ENCODE peak calls at places on chromosomes 5 and 9, in nine cellular contexts. P, A, V, B, F, K, S, L and Q are unnamed samples.

GRCh38 chr9:93680445-93681315 is 104.3 kb downstream of the PHF2 start:
- DNase-seq in P (peak), A (no peak), V (no peak), B (no peak), F (no peak), K (peak), S (peak), L (peak), Q (peak)

GRCh38 chr5:170283296-170283695 is 14.3 kb downstream of the LCP2 start:
- DNase-seq in P (no peak), A (no peak), V (no peak), B (no peak), F (no peak), K (no peak), S (no peak), L (no peak), Q (no peak)

GRCh38 chr9:134358968-134359319 is 32.7 kb downstream of the RXRA start:
- DNase-seq in P (no peak), A (no peak), V (no peak), B (no peak), F (no peak), K (no peak), S (no peak), L (no peak), Q (no peak)

GRCh38 chr5:59542841-59543825 is 350.4 kb downstream of the PDE4D start:
- DNase-seq in P (no peak), A (peak), V (no peak), B (no peak), F (peak), K (no peak), S (peak), L (peak), Q (no peak)

GRCh38 chr5:34436761-34437501 is 219.2 kb upstream of the RAI14 start:
- DNase-seq in P (no peak), A (no peak), V (no peak), B (peak), F (no peak), K (no peak), S (no peak), L (no peak), Q (no peak)

GRCh38 chr5:141039517-141039916 is 11.7 kb upstream of the PCDHB1 start:
- DNase-seq in P (no peak), A (no peak), V (no peak), B (no peak), F (peak), K (no peak), S (no peak), L (no peak), Q (no peak)

GRCh38 chr9:93636667-93637066 is 60.3 kb downstream of the PHF2 start:
- DNase-seq in P (no peak), A (no peak), V (no peak), B (no peak), F (no peak), K (no peak), S (no peak), L (peak), Q (no peak)

GRCh38 chr9:72497476-72498065 is 23.8 kb upstream of the TMC1 start:
- DNase-seq in P (peak), A (no peak), V (no peak), B (no peak), F (no peak), K (no peak), S (no peak), L (no peak), Q (no peak)

GRCh38 chr5:148224131-148224742 is 14.1 kb upstream of the MARCOL start:
- DNase-seq in P (no peak), A (no peak), V (no peak), B (no peak), F (no peak), K (no peak), S (no peak), L (no peak), Q (no peak)

GRCh38 chr5:119943148-119943547 is 313.8 kb downstream of the FAM170A start:
- DNase-seq in P (no peak), A (peak), V (no peak), B (no peak), F (no peak), K (no peak), S (no peak), L (no peak), Q (no peak)

GRCh38 chr5:171872666-171873065 is 87.0 kb downstream of the SMIM23 start:
- DNase-seq in P (no peak), A (no peak), V (no peak), B (no peak), F (no peak), K (no peak), S (no peak), L (no peak), Q (no peak)

GRCh38 chr9:13580760-13581159 is 301.3 kb upstream of the MPDZ start:
- DNase-seq in P (no peak), A (no peak), V (no peak), B (no peak), F (no peak), K (no peak), S (no peak), L (no peak), Q (no peak)

GRCh38 chr5:308672-309271 is 12.7 kb upstream of the AHRR start:
- DNase-seq in P (no peak), A (peak), V (no peak), B (no peak), F (no peak), K (no peak), S (peak), L (no peak), Q (no peak)
- TF ChIP-seq CTCF in P (no peak), A (peak), V (no peak), B (no peak), F (no peak), K (peak), S (peak), L (peak), Q (peak)

DNA sequence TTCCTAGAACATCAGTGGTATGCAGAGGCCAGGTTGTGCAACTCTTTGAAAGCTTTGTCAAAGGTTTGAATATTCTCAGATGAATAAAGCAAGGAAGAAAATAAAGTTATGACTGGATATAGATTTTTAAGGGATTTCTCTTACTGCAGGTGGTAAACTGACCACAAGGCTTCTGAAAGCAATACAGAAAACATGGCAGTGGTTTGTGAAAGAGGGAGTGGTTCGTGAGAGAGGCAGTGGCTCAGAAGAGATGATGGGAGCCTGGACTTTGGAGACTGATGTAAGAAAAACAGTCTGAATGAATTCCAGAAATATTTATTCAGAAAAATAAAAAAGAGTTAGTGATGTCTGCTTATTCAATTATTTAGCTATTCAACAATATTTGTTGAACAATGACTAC is 380.4 kb upstream of the CTNND2 start:
- DNase-seq in P (no peak), A (no peak), V (no peak), B (no peak), F (no peak), K (no peak), S (no peak), L (no peak), Q (no peak)
- TF ChIP-seq CTCF in P (no peak), A (no peak), V (no peak), B (no peak), F (no peak), K (no peak), S (no peak), L (no peak), Q (no peak)

GRCh38 chr5:167049043-167049663 is 1242.3 kb upstream of the WWC1 start:
- DNase-seq in P (peak), A (peak), V (no peak), B (no peak), F (peak), K (peak), S (no peak), L (peak), Q (peak)
- TF ChIP-seq CTCF in P (peak), A (no peak), V (peak), B (peak), F (peak), K (peak), S (peak), L (peak), Q (peak)

DNA sequence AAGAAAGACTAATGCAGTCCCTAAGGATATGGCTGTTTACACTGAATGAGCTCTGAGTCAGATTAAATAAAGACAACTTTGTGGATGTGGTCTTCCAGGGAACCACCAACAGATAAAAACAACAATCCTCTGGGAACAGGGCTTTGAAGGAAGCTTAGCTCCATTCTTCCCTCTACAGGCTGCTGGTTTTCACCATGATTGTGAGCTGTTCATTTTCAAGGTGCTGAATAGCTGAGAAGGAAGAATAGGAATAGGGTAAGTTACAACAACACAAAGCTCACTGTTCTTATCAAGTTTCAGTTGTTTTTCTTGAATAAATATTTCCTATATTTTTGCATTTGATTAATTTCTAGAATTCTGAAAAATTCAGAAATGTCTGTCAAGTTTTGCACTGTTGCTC is 25.9 kb upstream of the PTAR1 start:
- DNase-seq in P (no peak), A (peak), V (no peak), B (no peak), F (no peak), K (no peak), S (no peak), L (no peak), Q (no peak)
- TF ChIP-seq CTCF in P (no peak), A (peak), V (no peak), B (no peak), F (no peak), K (no peak), S (peak), L (no peak), Q (no peak)

GRCh38 chr5:168227973-168228615 is 63.4 kb upstream of the WWC1 start:
- DNase-seq in P (no peak), A (peak), V (no peak), B (no peak), F (no peak), K (no peak), S (no peak), L (no peak), Q (no peak)
- TF ChIP-seq CTCF in P (no peak), A (no peak), V (no peak), B (no peak), F (no peak), K (no peak), S (no peak), L (no peak), Q (no peak)

GRCh38 chr9:136629879-136630661 is 32.6 kb upstream of the EGFL7 start:
- DNase-seq in P (peak), A (peak), V (peak), B (peak), F (peak), K (peak), S (peak), L (peak), Q (peak)
- TF ChIP-seq CTCF in P (peak), A (peak), V (peak), B (peak), F (peak), K (peak), S (peak), L (peak), Q (peak)

GRCh38 chr9:89919171-89919681 is 314.4 kb downstream of the GADD45G start:
- DNase-seq in P (peak), A (peak), V (no peak), B (peak), F (peak), K (no peak), S (no peak), L (peak), Q (peak)
- TF ChIP-seq CTCF in P (peak), A (no peak), V (peak), B (peak), F (peak), K (no peak), S (peak), L (no peak), Q (peak)

DNA sequence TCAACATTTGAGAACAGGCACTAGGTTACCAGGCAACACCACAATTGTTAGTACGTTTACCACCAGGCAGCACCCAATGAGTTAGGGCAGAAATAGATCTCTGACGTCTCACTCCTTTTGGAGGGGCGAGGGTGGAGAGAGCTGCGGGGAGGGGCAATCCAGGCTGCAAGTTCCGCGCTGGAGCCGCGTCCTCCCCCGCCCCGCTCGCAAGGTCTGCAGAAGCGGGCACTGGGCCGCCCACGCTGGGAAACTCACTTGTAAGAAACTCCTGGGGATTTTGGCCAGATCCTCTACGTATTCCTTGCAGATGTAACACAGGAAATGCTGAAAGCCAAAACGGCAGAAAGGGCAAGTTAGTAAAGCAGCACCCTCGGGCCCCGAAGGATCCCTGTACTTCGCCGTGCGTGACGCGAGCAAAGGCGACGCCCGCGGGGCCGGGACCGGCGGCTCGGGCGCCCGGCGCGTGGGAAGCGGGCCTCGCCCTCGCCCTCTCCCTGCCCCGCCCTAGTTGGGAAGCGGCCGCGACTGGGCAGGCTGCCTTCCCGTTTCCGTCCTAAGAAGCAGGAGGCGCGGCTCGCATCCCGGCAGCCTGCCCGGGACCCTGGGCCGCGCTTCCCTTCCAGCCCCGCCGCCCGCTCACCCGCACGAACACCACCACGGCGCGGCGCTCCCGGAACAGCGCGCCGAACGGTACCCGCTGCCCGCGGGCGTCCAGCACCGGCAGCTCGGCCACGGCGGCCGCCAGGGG is 493 bp downstream of the PRXL2C start:
- DNase-seq in P (peak), A (peak), V (peak), B (peak), F (peak), K (peak), S (peak), L (peak), Q (peak)
- TF ChIP-seq CTCF in P (peak), A (no peak), V (no peak), B (no peak), F (peak), K (peak), S (no peak), L (no peak), Q (no peak)

GRCh38 chr5:135549413-135549812 is 13.6 kb upstream of the NEUROG1 start:
- DNase-seq in P (peak), A (no peak), V (no peak), B (no peak), F (no peak), K (no peak), S (no peak), L (no peak), Q (no peak)
- TF ChIP-seq CTCF in P (no peak), A (no peak), V (no peak), B (no peak), F (no peak), K (no peak), S (no peak), L (no peak), Q (no peak)